ENCODE peak calls at places on chromosomes 7 and 10, in eight cellular contexts. D is A549; W is GM23248; G is T-helper 2 cell; V is stimulated activated CD8-positive, alpha-beta memory T cell treated with anti-CD3 and anti-CD28 coated beads, Interleukin-2, amount 100 ng/mL, for 48 hours; C is epithelial cell of esophagus; E is cardiac muscle cell; S is aorta. X is an unnamed sample.

GRCh38 chr7:106947244-106947728 is 82.2 kb downstream of the PIK3CG start:
- DNase-seq in D (peak), S (no peak), V (no peak), W (peak), C (peak), E (peak), G (peak), X (peak)

GRCh38 chr7:127612263-127612662 is 5.7 kb downstream of the PAX4 start:
- DNase-seq in V (no peak), W (no peak), C (no peak), E (no peak), G (no peak), S (no peak), D (no peak), X (no peak)

GRCh38 chr7:2084331-2084730 is 148.4 kb downstream of the MAD1L1 start:
- DNase-seq in C (no peak), W (no peak), S (no peak), E (no peak), V (no peak), G (peak), D (no peak), X (no peak)

GRCh38 chr7:104933433-104934074 is 80.5 kb upstream of the KMT2E start:
- DNase-seq in S (no peak), E (no peak), C (no peak), G (no peak), V (no peak), D (no peak), W (no peak), X (no peak)

GRCh38 chr10:28326516-28327493 is 23.9 kb upstream of the MPP7 start:
- DNase-seq in V (no peak), E (peak), G (no peak), C (peak), W (no peak), D (no peak), S (peak), X (peak)

GRCh38 chr7:101553771-101554445 is 75.2 kb downstream of the MYL10 start:
- DNase-seq in G (no peak), S (peak), W (no peak), E (no peak), V (no peak), C (no peak), D (no peak), X (no peak)

GRCh38 chr10:75202321-75203096 is 8.1 kb upstream of the VDAC2 start:
- DNase-seq in E (peak), C (peak), W (peak), V (no peak), S (peak), G (no peak), D (peak), X (peak)

GRCh38 chr7:46847126-46847525 is 734.8 kb downstream of the TNS3 start:
- DNase-seq in E (no peak), S (no peak), G (no peak), D (no peak), V (no peak), C (no peak), W (peak), X (no peak)

GRCh38 chr10:119761106-119761505 is 35.3 kb downstream of the INPP5F start:
- DNase-seq in W (peak), C (peak), E (peak), G (no peak), D (no peak), S (no peak), V (no peak), X (no peak)

GRCh38 chr7:19069842-19070241 is 47.6 kb downstream of the TWIST1 start:
- DNase-seq in E (peak), C (peak), S (no peak), V (no peak), D (no peak), G (no peak), W (no peak), X (no peak)

GRCh38 chr10:68231106-68231901 is 609 bp downstream of the ATOH7 start:
- DNase-seq in S (peak), V (peak), E (peak), C (peak), W (peak), D (peak), G (no peak), X (peak)

GRCh38 chr7:112665709-112666108 is 124.5 kb downstream of the TMEM168 start:
- DNase-seq in G (no peak), W (peak), E (peak), C (peak), D (no peak), S (no peak), V (no peak), X (no peak)

GRCh38 chr10:26214538-26215461 is 1.8 kb upstream of the GAD2 start:
- DNase-seq in D (no peak), W (no peak), C (no peak), V (no peak), E (no peak), S (no peak), G (no peak), X (no peak)

GRCh38 chr7:24943096-24943948 is 36.7 kb downstream of the OSBPL3 start:
- DNase-seq in W (no peak), G (no peak), V (no peak), D (no peak), S (no peak), C (no peak), E (no peak), X (no peak)

GRCh38 chr7:113321201-113321600 is 202.8 kb upstream of the SMIM30 start:
- DNase-seq in S (no peak), D (no peak), W (peak), C (peak), E (no peak), G (no peak), V (no peak), X (no peak)

GRCh38 chr10:74586088-74586585 is 240.3 kb upstream of the KAT6B start:
- DNase-seq in E (peak), W (peak), S (no peak), C (no peak), G (peak), V (no peak), D (no peak), X (no peak)

GRCh38 chr10:11488126-11488525 is 123.3 kb downstream of the USP6NL start:
- DNase-seq in V (no peak), W (no peak), E (peak), S (no peak), G (no peak), C (no peak), D (no peak), X (no peak)

GRCh38 chr10:122674781-122675180 is 24.9 kb downstream of the C10orf120 start:
- DNase-seq in E (no peak), S (no peak), W (no peak), D (no peak), V (no peak), G (no peak), C (no peak), X (no peak)

GRCh38 chr10:22252286-22252800 is 34.5 kb upstream of the EBLN1 start:
- DNase-seq in D (no peak), G (peak), S (peak), E (peak), V (peak), W (peak), C (peak), X (peak)

GRCh38 chr10:119700321-119700954 is 25.4 kb upstream of the INPP5F start:
- DNase-seq in V (no peak), C (no peak), D (no peak), G (no peak), W (no peak), E (no peak), S (no peak), X (no peak)

GRCh38 chr7:90973146-90973545 is 291.1 kb upstream of the FZD1 start:
- DNase-seq in C (no peak), E (no peak), W (peak), D (no peak), S (no peak), V (no peak), G (no peak), X (no peak)

GRCh38 chr10:61990761-61991135 is 89.2 kb downstream of the ARID5B start:
- DNase-seq in E (peak), W (peak), S (no peak), C (no peak), V (no peak), D (no peak), G (no peak), X (no peak)

GRCh38 chr10:104642311-104643022 is 1.4 kb downstream of the SORCS3 start:
- DNase-seq in V (no peak), G (no peak), E (peak), S (no peak), C (peak), D (peak), W (peak), X (no peak)

GRCh38 chr7:155533120-155533826 is 13.1 kb downstream of the CNPY1 start:
- DNase-seq in C (no peak), G (no peak), W (peak), S (no peak), E (peak), V (no peak), D (no peak), X (no peak)

GRCh38 chr10:49357895-49358294 is 38.0 kb downstream of the DRGX start:
- DNase-seq in G (no peak), D (no peak), W (no peak), V (no peak), S (no peak), C (no peak), E (no peak), X (no peak)

GRCh38 chr10:131658476-131659110 is 242.2 kb upstream of the PPP2R2D start:
- DNase-seq in C (no peak), V (no peak), S (peak), E (no peak), D (no peak), W (no peak), G (no peak), X (peak)

GRCh38 chr7:57867884-57868701 is 418.1 kb downstream of the ZNF716 start:
- DNase-seq in G (no peak), W (peak), S (no peak), C (peak), E (peak), D (no peak), V (no peak), X (no peak)

GRCh38 chr7:91784469-91784868 is 96.0 kb downstream of the MTERF1 start:
- DNase-seq in S (no peak), V (no peak), W (peak), C (peak), E (peak), G (no peak), D (peak), X (no peak)

GRCh38 chr10:43749940-43750552 is 101.4 kb upstream of the ZNF32 start:
- DNase-seq in E (peak), C (no peak), S (no peak), W (no peak), G (no peak), D (no peak), V (no peak), X (no peak)

GRCh38 chr7:27141591-27142561 is 1.6 kb downstream of the HOXA5 start:
- DNase-seq in G (no peak), S (peak), W (no peak), C (no peak), E (no peak), D (peak), V (no peak), X (no peak)

GRCh38 chr7:37943905-37944736 is 23.7 kb downstream of the EPDR1 start:
- DNase-seq in V (no peak), G (no peak), W (no peak), E (no peak), S (no peak), D (no peak), C (no peak), X (no peak)

GRCh38 chr10:17166699-17167098 is 34.8 kb downstream of the TRDMT1 start:
- DNase-seq in V (no peak), S (no peak), C (no peak), E (no peak), G (no peak), W (no peak), D (no peak), X (no peak)